ENCODE peak calls at places on chromosomes 11 and 22, in seven cellular contexts. N is naive thymus-derived CD4-positive, alpha-beta T cell; M is heart left ventricle; L is cerebellar cortex; W is NCI-H460; A is dorsolateral prefrontal cortex; O is astrocyte of the spinal cord. I is an unnamed sample.

GRCh38 chr22:42151924-42152635 is 21.5 kb upstream of the CYP2D6 start:
- DNase-seq in L (no peak), M (no peak), N (no peak), W (no peak), A (no peak), O (no peak), I (no peak)

GRCh38 chr11:2837096-2837601 is 48.4 kb downstream of the CDKN1C start:
- DNase-seq in N (no peak), A (no peak), L (no peak), W (peak), M (peak), O (no peak), I (no peak)

GRCh38 chr11:114264381-114264780 is 31.8 kb upstream of the NNMT start:
- DNase-seq in N (no peak), L (no peak), A (no peak), W (no peak), M (no peak), O (no peak), I (no peak)

GRCh38 chr11:67275606-67276409 is 9.5 kb downstream of the GRK2 start:
- DNase-seq in M (peak), L (no peak), N (no peak), W (no peak), A (no peak), O (no peak), I (no peak)

GRCh38 chr11:127223026-127223425 is 222.5 kb upstream of the KIRREL3 start:
- DNase-seq in L (no peak), A (no peak), N (no peak), O (no peak), M (no peak), W (no peak), I (no peak)

GRCh38 chr22:38088723-38089473 is 4.9 kb upstream of the SLC16A8 start:
- DNase-seq in M (no peak), N (no peak), L (no peak), O (no peak), A (no peak), W (no peak), I (no peak)

GRCh38 chr11:107609384-107610218 is 18.7 kb downstream of the ELMOD1 start:
- DNase-seq in N (no peak), O (no peak), A (no peak), L (no peak), M (no peak), W (no peak), I (no peak)

GRCh38 chr22:46348099-46348695 is 12.7 kb downstream of the TRMU start:
- DNase-seq in M (peak), A (no peak), L (no peak), W (no peak), O (no peak), N (no peak), I (no peak)

GRCh38 chr11:67435031-67435726 is 2.3 kb downstream of the PTPRCAP start:
- DNase-seq in N (no peak), O (no peak), M (no peak), A (no peak), W (no peak), L (no peak), I (no peak)

GRCh38 chr11:57499983-57500461 is 15.5 kb downstream of the SLC43A1 start:
- DNase-seq in W (no peak), A (no peak), O (no peak), M (no peak), L (no peak), N (no peak), I (no peak)

GRCh38 chr11:12602421-12602820 is 71.8 kb upstream of the TEAD1 start:
- DNase-seq in O (peak), W (no peak), N (no peak), L (no peak), A (no peak), M (no peak), I (peak)

GRCh38 chr11:75523189-75523588 is 2.6 kb downstream of the GDPD5 start:
- DNase-seq in A (no peak), O (no peak), W (no peak), M (no peak), L (peak), N (no peak), I (no peak)

GRCh38 chr11:102157219-102157618 is 47.0 kb downstream of the YAP1 start:
- DNase-seq in W (no peak), A (no peak), M (peak), O (peak), L (no peak), N (no peak), I (peak)

GRCh38 chr11:44788536-44789227 is 61.9 kb downstream of the TSPAN18 start:
- DNase-seq in L (no peak), O (peak), A (no peak), N (no peak), M (no peak), W (no peak), I (no peak)

GRCh38 chr22:19892249-19892879 is 37.7 kb upstream of the GNB1L start:
- DNase-seq in W (no peak), N (peak), O (peak), M (no peak), A (no peak), L (no peak), I (no peak)

GRCh38 chr11:2825886-2826678 is 59.5 kb downstream of the CDKN1C start:
- DNase-seq in W (no peak), N (no peak), L (no peak), A (no peak), O (peak), M (peak), I (peak)

GRCh38 chr22:42358643-42359558 is 73.3 kb downstream of the NFAM1 start:
- DNase-seq in A (no peak), M (no peak), L (no peak), W (no peak), O (no peak), N (no peak), I (no peak)

GRCh38 chr22:49966716-49967332 is 6.3 kb downstream of the PIM3 start:
- DNase-seq in N (no peak), W (no peak), O (no peak), L (no peak), A (peak), M (peak), I (no peak)

GRCh38 chr11:102666331-102666957 is 39.1 kb downstream of the MMP27 start:
- DNase-seq in O (peak), N (no peak), A (no peak), W (peak), M (no peak), L (peak), I (peak)

GRCh38 chr22:44326549-44326881 is 13.8 kb upstream of the SHISAL1 start:
- DNase-seq in W (no peak), L (no peak), M (no peak), O (no peak), N (no peak), A (no peak), I (no peak)

GRCh38 chr11:5004429-5005274 is 10.0 kb downstream of the OR51L1 start:
- DNase-seq in N (no peak), A (no peak), M (peak), L (peak), O (peak), W (peak), I (peak)

GRCh38 chr11:19676508-19677379 is 35.9 kb upstream of the NAV2 start:
- DNase-seq in N (no peak), O (peak), A (no peak), M (peak), W (no peak), L (peak), I (no peak)

GRCh38 chr11:17423533-17424310 is 35.3 kb upstream of the KCNJ11 start:
- DNase-seq in A (no peak), N (no peak), L (no peak), W (no peak), M (no peak), O (no peak), I (peak)

GRCh38 chr11:88169481-88169880 is 5.8 kb downstream of the RAB38 start:
- DNase-seq in W (no peak), M (no peak), L (no peak), A (no peak), O (no peak), N (no peak), I (no peak)

GRCh38 chr22:35995345-35995744 is 33.3 kb downstream of the RBFOX2 start:
- DNase-seq in L (no peak), A (no peak), M (no peak), O (no peak), W (no peak), N (no peak), I (no peak)

GRCh38 chr11:85947431-85948272 is 92.5 kb downstream of the CCDC83 start:
- DNase-seq in N (no peak), L (no peak), W (no peak), A (no peak), M (no peak), O (peak), I (peak)

GRCh38 chr11:37511425-37511933 is 913.4 kb upstream of the RAG2 start:
- DNase-seq in M (no peak), O (peak), N (no peak), L (no peak), W (no peak), A (no peak), I (peak)

GRCh38 chr11:45859661-45860140 is 12.4 kb downstream of the CRY2 start:
- DNase-seq in A (peak), W (no peak), L (peak), M (peak), N (no peak), O (peak), I (peak)

I was measured in renal cortical epithelial cell.